ENCODE peak calls at places on chromosomes 7 and 10, in ten cellular contexts. M, K, P, S, Y, T, V, D, X and E are unnamed samples.

GRCh38 chr10:106728232-106728631 is 436.3 kb downstream of the SORCS1 start:
- DNase-seq in X (peak), S (no peak), M (no peak), V (no peak), Y (no peak), K (no peak), D (no peak), T (no peak), P (no peak), E (no peak)

GRCh38 chr10:123972481-123973401 is 81.1 kb upstream of the CPXM2 start:
- DNase-seq in P (no peak), T (no peak), K (peak), D (no peak), V (no peak), S (peak), X (no peak), Y (no peak), M (peak), E (no peak)

GRCh38 chr10:131117416-131118212 is 193.9 kb downstream of the TCERG1L start:
- DNase-seq in Y (no peak), X (no peak), K (no peak), P (no peak), V (no peak), M (no peak), T (no peak), D (no peak), S (no peak), E (no peak)

GRCh38 chr7:36967387-36967786 is 243.1 kb upstream of the AOAH start:
- DNase-seq in Y (peak), X (peak), V (no peak), K (no peak), M (no peak), D (peak), S (no peak), P (peak), T (no peak), E (peak)

GRCh38 chr10:76675951-76676587 is 961.5 kb downstream of the KCNMA1 start:
- DNase-seq in T (no peak), S (no peak), V (no peak), M (no peak), D (peak), X (peak), P (no peak), Y (no peak), K (no peak), E (no peak)

GRCh38 chr7:78437118-78437517 is 638.5 kb downstream of the PHTF2 start:
- DNase-seq in K (no peak), V (no peak), D (peak), P (no peak), S (no peak), M (no peak), X (no peak), T (no peak), Y (peak), E (peak)

GRCh38 chr7:44534501-44534900 is 6.6 kb downstream of the NPC1L1 start:
- DNase-seq in X (no peak), Y (no peak), K (no peak), D (no peak), T (no peak), S (peak), P (peak), V (no peak), M (peak), E (no peak)

GRCh38 chr7:8197994-8198698 is 63.8 kb downstream of the ICA1 start:
- DNase-seq in K (no peak), M (no peak), Y (no peak), P (no peak), S (peak), X (no peak), D (no peak), V (no peak), T (no peak), E (no peak)

GRCh38 chr10:6493521-6494451 is 86.3 kb downstream of the PRKCQ start:
- DNase-seq in K (no peak), X (no peak), V (no peak), T (no peak), M (no peak), Y (no peak), P (no peak), S (no peak), D (no peak), E (no peak)

GRCh38 chr7:15462721-15463389 is 99.0 kb downstream of the AGMO start:
- DNase-seq in X (no peak), S (no peak), M (no peak), V (no peak), P (no peak), Y (no peak), D (no peak), T (no peak), K (no peak), E (no peak)

GRCh38 chr10:36608251-36608650 is 517.1 kb upstream of the ANKRD30A start:
- DNase-seq in V (no peak), M (no peak), X (no peak), Y (peak), S (no peak), D (peak), P (no peak), T (no peak), K (no peak), E (no peak)

GRCh38 chr10:28241766-28242399 is 61.0 kb downstream of the MPP7 start:
- DNase-seq in X (peak), S (no peak), V (no peak), D (no peak), K (no peak), M (peak), Y (peak), T (no peak), P (peak), E (peak)

GRCh38 chr10:78859266-78859665 is 209.5 kb upstream of the ZMIZ1 start:
- DNase-seq in D (no peak), M (no peak), X (no peak), T (no peak), V (no peak), P (no peak), K (no peak), Y (no peak), S (no peak), E (no peak)

GRCh38 chr10:100872034-100872791 is 40.5 kb upstream of the SLF2 start:
- DNase-seq in S (no peak), V (no peak), T (no peak), Y (peak), K (peak), D (no peak), X (no peak), P (peak), M (no peak), E (no peak)

GRCh38 chr10:29131952-29132820 is 156.7 kb upstream of the LYZL1 start:
- DNase-seq in T (no peak), V (no peak), Y (no peak), M (no peak), K (no peak), P (no peak), X (no peak), S (no peak), D (no peak), E (no peak)

GRCh38 chr7:77727936-77728701 is 31.9 kb downstream of the RSBN1L start:
- DNase-seq in X (no peak), V (no peak), D (no peak), Y (no peak), M (peak), S (no peak), T (no peak), K (no peak), P (no peak), E (no peak)

GRCh38 chr10:132995909-132996602 is 53.7 kb upstream of the CFAP46 start:
- DNase-seq in M (no peak), P (no peak), K (peak), X (no peak), T (no peak), D (no peak), V (no peak), S (no peak), Y (no peak), E (no peak)

GRCh38 chr10:91163269-91163708 is 57.2 kb upstream of the PCGF5 start:
- DNase-seq in M (peak), D (no peak), K (peak), V (peak), T (peak), P (peak), Y (no peak), S (peak), X (peak), E (peak)

GRCh38 chr7:157446322-157446721 is 109.5 kb downstream of the DNAJB6 start:
- DNase-seq in S (no peak), V (peak), P (no peak), X (no peak), D (no peak), Y (no peak), M (no peak), K (peak), T (no peak), E (no peak)

GRCh38 chr7:152756126-152756525 is 3.4 kb upstream of the ACTR3B start:
- DNase-seq in V (no peak), D (no peak), K (no peak), M (no peak), S (no peak), P (no peak), Y (no peak), T (no peak), X (no peak), E (no peak)

GRCh38 chr10:91879514-91880170 is 29.6 kb downstream of the FGFBP3 start:
- DNase-seq in P (no peak), V (no peak), M (no peak), K (no peak), T (no peak), Y (no peak), S (no peak), D (no peak), X (no peak), E (no peak)

GRCh38 chr7:98284335-98285036 is 3.0 kb downstream of the BRI3 start:
- DNase-seq in K (peak), P (peak), D (peak), Y (no peak), X (peak), M (no peak), V (peak), S (no peak), T (no peak), E (peak)

GRCh38 chr7:139054101-139054500 is 18.3 kb upstream of the ZC3HAV1L start:
- DNase-seq in P (no peak), Y (no peak), T (no peak), X (no peak), V (no peak), S (no peak), M (no peak), D (no peak), K (no peak), E (no peak)

GRCh38 chr10:128316925-128317324 is 190.7 kb upstream of the MKI67 start:
- DNase-seq in T (no peak), D (no peak), Y (no peak), S (no peak), M (no peak), K (no peak), P (no peak), V (no peak), X (no peak), E (no peak)

GRCh38 chr10:35822316-35822715 is 180.2 kb upstream of the FZD8 start:
- DNase-seq in V (peak), X (peak), M (peak), Y (no peak), S (no peak), K (peak), P (no peak), D (no peak), T (no peak), E (no peak)

GRCh38 chr7:113408999-113409398 is 290.6 kb upstream of the SMIM30 start:
- DNase-seq in P (no peak), V (no peak), X (no peak), M (no peak), S (no peak), D (no peak), K (no peak), Y (no peak), T (no peak), E (no peak)

GRCh38 chr10:6069101-6069931 is 7.1 kb upstream of the IL2RA start:
- DNase-seq in X (no peak), K (no peak), V (no peak), D (no peak), P (no peak), M (no peak), S (no peak), Y (no peak), T (no peak), E (no peak)

GRCh38 chr7:140238778-140239652 is 62.2 kb upstream of the KDM7A start:
- DNase-seq in D (no peak), X (peak), T (no peak), S (no peak), V (no peak), Y (no peak), K (peak), M (peak), P (no peak), E (no peak)

GRCh38 chr10:128092454-128092853 is 33.8 kb downstream of the MKI67 start:
- DNase-seq in Y (no peak), P (no peak), K (no peak), X (no peak), D (no peak), T (no peak), M (no peak), V (no peak), S (no peak), E (no peak)

GRCh38 chr7:101690061-101690460 is 61.0 kb upstream of the MYL10 start:
- DNase-seq in X (peak), M (no peak), Y (no peak), D (no peak), K (no peak), V (no peak), S (no peak), T (no peak), P (no peak), E (no peak)

GRCh38 chr10:124106241-124106905 is 13.0 kb upstream of the CHST15 start:
- DNase-seq in M (no peak), D (no peak), P (no peak), X (peak), K (no peak), Y (peak), V (peak), T (no peak), S (no peak), E (no peak)

GRCh38 chr7:84339306-84339705 is 144.7 kb upstream of the SEMA3A start:
- DNase-seq in S (no peak), P (no peak), M (no peak), T (no peak), V (no peak), D (no peak), Y (no peak), X (no peak), K (no peak), E (no peak)

GRCh38 chr10:113921571-113922370 is 67.3 kb downstream of the NHLRC2 start:
- DNase-seq in T (no peak), S (no peak), M (no peak), Y (no peak), P (no peak), V (no peak), K (no peak), D (no peak), X (no peak), E (no peak)

GRCh38 chr7:27051451-27051850 is 44.3 kb downstream of the HOXA1 start:
- DNase-seq in K (no peak), P (no peak), S (no peak), T (no peak), X (no peak), Y (no peak), M (no peak), V (no peak), D (no peak), E (no peak)

GRCh38 chr7:83015921-83016320 is 146.8 kb downstream of the PCLO start:
- DNase-seq in V (no peak), P (no peak), D (no peak), K (no peak), X (no peak), Y (no peak), T (no peak), M (no peak), S (no peak), E (no peak)